ENCODE peak calls at places on chromosomes 6 and 20, in four cellular contexts. F is heart right ventricle; H is GM12878; T is naive thymus-derived CD4-positive, alpha-beta T cell. D is an unnamed sample.

GRCh38 chr20:18506744-18507143 is 996 bp upstream of the SEC23B start:
- ATAC-seq in F (no peak), H (peak), T (no peak), D (no peak)

GRCh38 chr6:120357447-120357846 is 976.8 kb downstream of the TBC1D32 start:
- ATAC-seq in F (peak), H (no peak), T (no peak), D (no peak)

GRCh38 chr20:1810926-1811620 is 84.1 kb upstream of the SIRPA start:
- ATAC-seq in F (peak), H (no peak), T (peak), D (peak)

GRCh38 chr6:135227349-135227748 is 46.2 kb downstream of the MYB start:
- ATAC-seq in F (no peak), H (no peak), T (no peak), D (no peak)

GRCh38 chr20:46803446-46804020 is 91.1 kb upstream of the EYA2 start:
- ATAC-seq in F (no peak), H (no peak), T (no peak), D (no peak)

GRCh38 chr6:7587631-7588100 is 2.3 kb upstream of the SNRNP48 start:
- ATAC-seq in F (no peak), H (no peak), T (no peak), D (no peak)

GRCh38 chr6:32685603-32686002 is 19.1 kb upstream of the HLA-DQB1 start:
- ATAC-seq in F (no peak), H (peak), T (peak), D (no peak)

GRCh38 chr20:63578224-63579016 is 4.4 kb upstream of the HELZ2 start:
- ATAC-seq in F (no peak), H (no peak), T (no peak), D (no peak)

GRCh38 chr6:157879034-157879872 is 56.2 kb downstream of the SNX9 start:
- ATAC-seq in F (no peak), H (peak), T (no peak), D (no peak)

GRCh38 chr6:99013661-99014458 is 66.1 kb upstream of the FBXL4 start:
- ATAC-seq in F (no peak), H (no peak), T (no peak), D (no peak)

DNA sequence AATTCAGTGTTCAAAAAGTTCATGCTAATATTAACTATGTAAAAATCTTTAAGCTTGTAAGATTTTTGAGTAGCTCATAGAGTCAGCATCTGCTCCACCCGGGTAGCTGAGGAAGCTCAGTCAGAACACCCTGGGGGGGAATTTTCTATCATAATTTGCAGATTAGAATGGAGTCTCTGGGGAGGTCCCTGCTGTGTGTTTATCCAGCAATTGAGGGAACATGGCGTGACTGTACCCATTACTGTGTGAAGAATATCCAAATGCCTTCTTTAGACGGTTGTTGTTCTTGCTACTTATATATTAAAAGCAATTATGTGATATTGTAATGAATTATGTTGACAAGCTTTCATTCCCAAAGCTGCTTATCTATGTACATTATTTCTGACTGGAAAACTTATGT is 64.8 kb downstream of the AIG1 start:
- ATAC-seq in F (no peak), H (peak), T (no peak), D (no peak)
- H3K27ac ChIP-seq in F (no peak), H (no peak), T (no peak), D (no peak)

GRCh38 chr20:25005661-25006060 is 13.1 kb upstream of the APMAP start:
- ATAC-seq in F (no peak), H (no peak), T (no peak), D (no peak)
- H3K27ac ChIP-seq in F (no peak), H (no peak), T (no peak), D (peak)

DNA sequence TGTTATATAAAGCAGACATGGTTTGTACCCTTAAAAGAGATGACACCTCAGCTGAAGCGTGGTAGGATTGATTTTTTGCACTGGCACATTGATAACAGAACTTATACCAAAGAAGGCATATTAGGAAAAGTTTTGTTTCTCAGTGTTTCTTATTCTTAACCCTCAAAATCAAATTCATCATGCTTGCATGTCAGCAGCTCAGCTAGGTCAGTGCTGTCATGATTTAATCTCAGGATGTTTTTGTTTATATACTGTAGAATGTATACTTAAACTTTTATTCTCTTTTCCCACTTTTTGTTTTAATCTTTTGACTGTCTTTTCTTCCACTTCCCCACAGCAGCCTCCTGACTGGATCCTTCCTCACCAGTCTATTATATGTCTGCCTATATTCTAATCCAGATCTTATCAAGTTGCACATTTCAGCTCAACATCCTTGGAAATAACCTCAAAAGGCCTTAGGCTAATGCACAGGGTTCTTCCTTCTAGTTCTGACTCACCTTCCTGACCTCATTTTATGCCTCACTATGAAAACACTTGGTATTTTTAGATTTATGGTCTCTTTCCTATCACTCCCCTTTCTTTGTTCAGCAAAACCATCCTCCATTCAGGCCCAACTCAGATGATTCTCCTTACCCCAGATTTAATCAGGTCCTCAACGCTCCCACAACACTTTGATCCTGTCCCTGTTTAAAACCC is 7.1 kb downstream of the HEBP2 start:
- ATAC-seq in F (no peak), H (peak), T (no peak), D (no peak)
- H3K27ac ChIP-seq in F (peak), H (no peak), T (no peak), D (no peak)

GRCh38 chr6:110341671-110342304 is 16.4 kb downstream of the METTL24 start:
- ATAC-seq in F (peak), H (peak), T (no peak), D (no peak)

GRCh38 chr6:110340566-110340965 is 17.6 kb downstream of the METTL24 start:
- ATAC-seq in F (no peak), H (no peak), T (no peak), D (no peak)

GRCh38 chr6:110345025-110345424 is 13.1 kb downstream of the METTL24 start:
- ATAC-seq in F (no peak), H (no peak), T (no peak), D (no peak)

GRCh38 chr6:110338820-110339470 is 19.2 kb downstream of the METTL24 start:
- ATAC-seq in F (no peak), H (no peak), T (no peak), D (no peak)

DNA sequence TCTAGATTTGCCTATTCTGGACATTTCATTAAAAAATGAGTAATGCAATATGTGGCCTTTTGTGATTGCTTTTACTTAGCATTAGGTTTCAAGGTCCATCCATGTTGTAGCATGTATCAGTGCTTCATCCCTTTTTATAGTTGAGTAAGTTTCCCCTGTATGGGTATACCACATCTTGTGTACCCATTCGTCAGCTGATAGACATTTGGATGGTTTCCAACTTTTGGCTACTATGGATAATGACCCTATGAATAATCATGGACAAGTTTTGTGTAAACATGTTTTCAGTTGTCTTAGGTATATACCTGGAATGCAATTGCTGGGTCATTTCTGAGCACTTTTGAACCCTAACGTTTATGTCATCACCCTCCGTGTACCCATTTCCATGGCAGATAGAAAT is 15.4 kb downstream of the METTL24 start:
- ATAC-seq in F (no peak), H (no peak), T (no peak), D (no peak)
- H3K27ac ChIP-seq in F (no peak), H (no peak), T (no peak), D (no peak)

GRCh38 chr20:32672982-32673727 is 586 bp downstream of the C20orf203 start:
- ATAC-seq in F (peak), H (peak), T (peak), D (no peak)

GRCh38 chr20:32678948-32679347 is 5.2 kb upstream of the C20orf203 start:
- ATAC-seq in F (peak), H (no peak), T (no peak), D (no peak)

GRCh38 chr20:32674362-32674789 is 635 bp upstream of the C20orf203 start:
- ATAC-seq in F (no peak), H (peak), T (peak), D (no peak)

GRCh38 chr20:32672315-32672981 is 1.3 kb downstream of the C20orf203 start:
- ATAC-seq in F (peak), H (peak), T (peak), D (no peak)

DNA sequence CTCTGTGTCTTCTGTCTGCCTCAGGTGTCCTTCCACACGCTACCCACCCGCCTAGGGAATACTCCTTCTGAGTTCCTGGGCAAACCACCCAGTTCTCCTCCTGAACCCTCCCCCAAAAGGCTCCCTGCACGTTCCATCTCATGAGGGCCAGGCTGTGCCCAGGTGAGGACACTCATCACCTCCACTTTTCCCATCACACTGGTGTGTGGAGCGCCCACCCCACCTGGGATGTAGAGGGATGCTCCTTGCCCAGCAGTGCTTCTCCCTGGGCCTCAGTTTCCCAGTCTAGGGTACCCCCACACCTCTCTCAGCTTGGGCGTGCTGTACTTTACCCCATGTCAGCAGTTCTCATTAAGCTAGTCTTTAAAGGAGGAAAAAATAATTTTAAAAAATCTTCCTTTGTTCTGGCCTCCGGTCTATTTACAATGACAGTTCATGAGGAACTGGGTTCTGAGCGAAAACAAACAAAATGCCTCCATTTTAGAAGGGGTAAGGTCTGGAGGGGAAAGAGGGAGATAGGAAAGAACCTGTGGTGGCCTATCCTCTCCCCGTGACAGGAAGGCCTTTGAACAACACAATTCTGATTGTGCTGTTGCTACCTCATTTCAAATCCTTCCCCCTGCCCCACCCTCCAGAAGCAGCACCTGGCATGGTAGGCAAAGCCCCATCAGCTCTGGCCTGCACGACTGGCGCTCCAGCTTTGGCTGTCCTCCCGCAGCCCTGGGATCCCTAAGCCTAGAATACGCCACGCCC is 1.7 kb upstream of the C20orf203 start:
- ATAC-seq in F (no peak), H (no peak), T (no peak), D (no peak)
- H3K27ac ChIP-seq in F (no peak), H (no peak), T (no peak), D (no peak)

GRCh38 chr6:97138581-97138980 is 144.4 kb downstream of the MMS22L start:
- ATAC-seq in F (no peak), H (no peak), T (no peak), D (no peak)
- H3K27ac ChIP-seq in F (no peak), H (no peak), T (no peak), D (no peak)

GRCh38 chr6:10099648-10100047 is 315.2 kb downstream of the TFAP2A start:
- ATAC-seq in F (no peak), H (no peak), T (no peak), D (no peak)

GRCh38 chr6:10099086-10099499 is 315.8 kb downstream of the TFAP2A start:
- ATAC-seq in F (no peak), H (no peak), T (no peak), D (no peak)

DNA sequence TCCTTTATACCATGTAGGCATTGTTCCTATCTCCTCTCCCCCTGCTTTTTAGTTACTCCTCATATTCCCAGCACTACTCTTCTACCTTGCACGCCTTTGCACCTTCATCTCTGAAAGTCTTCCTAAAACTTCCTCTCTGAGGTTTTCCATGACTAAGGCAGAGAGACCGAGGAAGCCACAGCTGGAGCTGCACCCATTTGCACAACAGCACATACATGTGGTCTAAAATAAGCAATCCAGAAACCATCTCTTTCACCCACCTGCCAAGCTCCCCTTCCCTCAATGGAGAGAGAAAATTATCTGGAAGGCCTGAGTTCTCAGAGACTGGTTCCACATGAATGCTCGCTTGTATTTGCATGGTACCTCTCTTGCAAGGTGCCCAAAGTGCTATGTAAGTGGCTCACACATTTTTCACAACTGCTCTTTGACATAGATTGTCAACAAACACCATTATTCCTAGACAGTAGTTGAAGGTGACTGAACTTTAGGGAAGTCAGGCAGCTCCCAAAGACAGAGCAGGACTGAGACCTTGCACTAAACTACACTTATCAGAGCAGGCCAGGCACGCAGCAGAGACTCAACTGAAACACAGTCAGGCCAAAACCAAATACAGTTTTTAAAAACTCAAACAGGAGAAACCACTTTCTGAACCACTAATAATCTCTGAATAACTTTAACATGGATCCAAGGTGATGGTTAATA is 313.2 kb downstream of the TFAP2A start:
- ATAC-seq in F (no peak), H (no peak), T (no peak), D (no peak)
- H3K27ac ChIP-seq in F (no peak), H (no peak), T (no peak), D (no peak)

GRCh38 chr20:5731753-5732366 is 18.3 kb upstream of the SHLD1 start:
- ATAC-seq in F (no peak), H (no peak), T (no peak), D (peak)

GRCh38 chr20:5735845-5736530 is 14.2 kb upstream of the SHLD1 start:
- ATAC-seq in F (peak), H (no peak), T (no peak), D (no peak)

GRCh38 chr20:5741089-5741488 is 9.1 kb upstream of the SHLD1 start:
- ATAC-seq in F (no peak), H (no peak), T (no peak), D (no peak)

GRCh38 chr20:5734559-5735137 is 15.6 kb upstream of the SHLD1 start:
- ATAC-seq in F (no peak), H (no peak), T (no peak), D (no peak)

GRCh38 chr20:5737619-5737953 is 12.6 kb upstream of the SHLD1 start:
- ATAC-seq in F (no peak), H (no peak), T (no peak), D (no peak)
- H3K27ac ChIP-seq in F (no peak), H (no peak), T (peak), D (no peak)

GRCh38 chr6:108752733-108753392 is 95.4 kb upstream of the ARMC2 start:
- ATAC-seq in F (no peak), H (no peak), T (no peak), D (no peak)
- H3K27ac ChIP-seq in F (no peak), H (no peak), T (no peak), D (no peak)

D was measured in gastroesophageal sphincter.